ENCODE peak calls at places on chromosomes 7 and 10, in seven cellular contexts. P, K, S, F, Y, T and M are unnamed samples.

GRCh38 chr10:69383485-69384089 is 33.1 kb downstream of the TACR2 start:
- DNase-seq in F (no peak), P (no peak), S (no peak), K (peak), Y (no peak), T (no peak), M (peak)

GRCh38 chr10:101110856-101111523 is 20.1 kb upstream of the TLX1 start:
- DNase-seq in Y (no peak), F (no peak), S (no peak), P (no peak), T (no peak), K (no peak), M (no peak)

GRCh38 chr7:155919400-155920067 is 107.3 kb upstream of the SHH start:
- DNase-seq in F (no peak), Y (no peak), S (no peak), K (no peak), P (no peak), T (no peak), M (no peak)

GRCh38 chr10:25018703-25019102 is 2.3 kb downstream of the THNSL1 start:
- DNase-seq in P (no peak), T (no peak), K (no peak), Y (no peak), S (no peak), F (no peak), M (no peak)

GRCh38 chr10:128067691-128068397 is 58.4 kb downstream of the MKI67 start:
- DNase-seq in T (no peak), S (no peak), K (no peak), F (peak), Y (no peak), P (no peak), M (no peak)

GRCh38 chr7:118239014-118239413 is 14.5 kb downstream of the ANKRD7 start:
- DNase-seq in S (no peak), K (no peak), Y (no peak), F (no peak), P (no peak), T (no peak), M (no peak)

GRCh38 chr10:132575320-132576201 is 38.0 kb downstream of the INPP5A start:
- DNase-seq in P (peak), F (no peak), Y (peak), K (peak), S (no peak), T (peak), M (no peak)

GRCh38 chr7:80277434-80278427 is 143.1 kb downstream of the GNAI1 start:
- DNase-seq in T (no peak), P (no peak), S (no peak), Y (no peak), F (no peak), K (no peak), M (peak)

GRCh38 chr7:13185139-13185538 is 497.7 kb downstream of the ARL4A start:
- DNase-seq in F (no peak), P (no peak), T (no peak), Y (no peak), K (no peak), S (no peak), M (no peak)

GRCh38 chr7:12321248-12321647 is 82.4 kb downstream of the VWDE start:
- DNase-seq in Y (no peak), S (no peak), K (no peak), T (no peak), F (no peak), P (no peak), M (no peak)

GRCh38 chr10:78866731-78867554 is 201.8 kb upstream of the ZMIZ1 start:
- DNase-seq in Y (no peak), P (no peak), F (no peak), T (no peak), K (no peak), S (no peak), M (no peak)

GRCh38 chr7:87361320-87361719 is 15.9 kb downstream of the CROT start:
- DNase-seq in Y (no peak), T (no peak), P (no peak), F (no peak), S (no peak), K (no peak), M (no peak)

GRCh38 chr10:73873843-73874215 is 526 bp downstream of the CAMK2G start:
- DNase-seq in K (no peak), Y (no peak), P (no peak), T (peak), F (no peak), S (no peak), M (no peak)

GRCh38 chr10:100562806-100563293 is 27.1 kb downstream of the HIF1AN start:
- DNase-seq in T (no peak), F (no peak), S (no peak), K (peak), P (no peak), Y (no peak), M (no peak)

GRCh38 chr7:155538293-155538692 is 8.1 kb downstream of the CNPY1 start:
- DNase-seq in S (no peak), K (no peak), F (peak), P (no peak), Y (no peak), T (no peak), M (no peak)

GRCh38 chr10:91796332-91797076 is 1.7 kb upstream of the TNKS2 start:
- DNase-seq in K (no peak), S (peak), P (peak), F (no peak), Y (peak), T (peak), M (peak)

GRCh38 chr10:35640951-35641429 is 1.1 kb downstream of the FZD8 start:
- DNase-seq in K (peak), S (peak), Y (peak), T (peak), F (peak), P (no peak), M (peak)

GRCh38 chr10:32346551-32347362 is at the start of gene EPC1:
- DNase-seq in K (peak), F (peak), P (peak), T (peak), S (peak), Y (peak), M (peak)

GRCh38 chr10:23630880-23631279 is 192.0 kb downstream of the OTUD1 start:
- DNase-seq in K (no peak), S (no peak), Y (no peak), P (no peak), F (no peak), T (no peak), M (no peak)

GRCh38 chr7:103142494-103142893 is 6.4 kb downstream of the NAPEPLD start:
- DNase-seq in F (no peak), S (no peak), P (no peak), Y (no peak), T (no peak), K (no peak), M (no peak)

GRCh38 chr10:127798116-127798515 is 61.1 kb downstream of the FOXI2 start:
- DNase-seq in Y (no peak), S (no peak), P (no peak), T (no peak), F (no peak), K (no peak), M (no peak)

GRCh38 chr10:52768114-52768532 is 4.5 kb downstream of the MBL2 start:
- DNase-seq in P (no peak), T (no peak), S (no peak), F (no peak), K (no peak), Y (no peak), M (no peak)

GRCh38 chr10:28179490-28180099 is 123.3 kb downstream of the MPP7 start:
- DNase-seq in F (no peak), T (peak), Y (peak), P (no peak), S (peak), K (peak), M (peak)

GRCh38 chr7:66198461-66198860 is 6.7 kb upstream of the TPST1 start:
- DNase-seq in F (no peak), T (no peak), K (no peak), Y (no peak), P (no peak), S (no peak), M (no peak)

GRCh38 chr7:73569042-73569608 is 9.3 kb downstream of the TBL2 start:
- DNase-seq in P (no peak), Y (no peak), K (no peak), T (no peak), F (no peak), S (no peak), M (no peak)

GRCh38 chr10:114388275-114388674 is 16.0 kb downstream of the AFAP1L2 start:
- DNase-seq in K (no peak), S (no peak), Y (peak), P (peak), F (no peak), T (peak), M (no peak)

GRCh38 chr10:22345301-22346086 is at the start of gene SPAG6:
- DNase-seq in P (no peak), T (peak), K (no peak), Y (peak), F (peak), S (no peak), M (no peak)

GRCh38 chr10:124604214-124605000 is 139.8 kb downstream of the FAM53B start:
- DNase-seq in Y (no peak), S (no peak), T (no peak), K (no peak), P (no peak), F (no peak), M (no peak)

GRCh38 chr7:158399762-158400161 is 187.9 kb downstream of the PTPRN2 start:
- DNase-seq in P (no peak), F (no peak), K (no peak), T (no peak), Y (no peak), S (no peak), M (no peak)

GRCh38 chr7:48097511-48098231 is 8.6 kb downstream of the UPP1 start:
- DNase-seq in T (no peak), Y (peak), P (no peak), S (no peak), F (no peak), K (no peak), M (no peak)

GRCh38 chr7:96238976-96239766 is 82.7 kb downstream of the SLC25A13 start:
- DNase-seq in F (no peak), P (no peak), T (no peak), K (no peak), Y (no peak), S (no peak), M (no peak)